ENCODE peak calls at places on chromosomes 11 and 22, in six cellular contexts. S is choroid plexus epithelial cell, I is spleen, K is fibroblast of the aortic adventitia, Q is A549, L is PC-3. E is an unnamed sample.

GRCh38 chr11:61974766-61975631 is 7.6 kb upstream of the FTH1 start:
- DNase-seq in S (no peak), I (peak; percentile 40), K (peak; percentile 50), Q (no peak), L (peak; percentile 66), E (no peak)

GRCh38 chr11:28835790-28836189 is 727.6 kb downstream of the METTL15 start:
- DNase-seq in S (peak; percentile 68), I (no peak), K (peak; percentile 68), Q (no peak), L (peak; percentile 32), E (peak; percentile 86)

GRCh38 chr11:3037041-3037944 is 19.9 kb downstream of the CARS1 start:
- DNase-seq in S (peak; percentile 81), I (peak; percentile 86), K (peak; percentile 65), Q (peak; percentile 76), L (peak; percentile 77), E (no peak)

GRCh38 chr11:102421262-102421661 is 31.3 kb downstream of the TMEM123 start:
- DNase-seq in S (no peak), I (no peak), K (no peak), Q (no peak), L (no peak), E (no peak)

GRCh38 chr11:132424433-132424832 is 1054.0 kb downstream of the NTM start:
- DNase-seq in S (peak; percentile 26), I (no peak), K (no peak), Q (no peak), L (no peak), E (no peak)

GRCh38 chr11:74255741-74256369 is 55.6 kb downstream of the P4HA3 start:
- DNase-seq in S (peak; percentile 84), I (no peak), K (peak; percentile 78), Q (peak; percentile 74), L (peak; percentile 87), E (no peak)

GRCh38 chr11:46674463-46675287 is 25.7 kb downstream of the ARHGAP1 start:
- DNase-seq in S (peak; percentile 79), I (peak; percentile 78), K (peak; percentile 47), Q (no peak), L (no peak), E (no peak)

GRCh38 chr11:76201672-76202412 is 4.5 kb downstream of the WNT11 start:
- DNase-seq in S (no peak), I (no peak), K (no peak), Q (no peak), L (peak; percentile 8), E (no peak)

GRCh38 chr22:41274856-41275255 is 11.1 kb downstream of the RANGAP1 start:
- DNase-seq in S (no peak), I (no peak), K (no peak), Q (no peak), L (no peak), E (no peak)

GRCh38 chr11:76801736-76802135 is 18.6 kb downstream of the TSKU start:
- DNase-seq in S (no peak), I (no peak), K (no peak), Q (no peak), L (peak; percentile 19), E (no peak)

GRCh38 chr11:61418136-61418535 is 11.6 kb downstream of the CPSF7 start:
- DNase-seq in S (no peak), I (no peak), K (no peak), Q (no peak), L (peak; percentile 37), E (peak; percentile 41)

GRCh38 chr22:33007485-33007884 is 50.7 kb downstream of the SYN3 start:
- DNase-seq in S (no peak), I (no peak), K (no peak), Q (no peak), L (no peak), E (no peak)

GRCh38 chr11:64103377-64103985 is 62.4 kb downstream of the MACROD1 start:
- DNase-seq in S (no peak), I (no peak), K (no peak), Q (no peak), L (no peak), E (no peak)

GRCh38 chr22:42294034-42294985 is 23.9 kb upstream of the TCF20 start:
- DNase-seq in S (peak; percentile 67), I (no peak), K (peak; percentile 48), Q (no peak), L (peak; percentile 23), E (no peak)

GRCh38 chr11:117099681-117100080 is 1.5 kb upstream of the SIK3 start:
- DNase-seq in S (no peak), I (no peak), K (no peak), Q (no peak), L (no peak), E (no peak)

GRCh38 chr22:29636751-29637150 is 33.3 kb downstream of the NF2 start:
- DNase-seq in S (no peak), I (no peak), K (no peak), Q (no peak), L (no peak), E (no peak)

GRCh38 chr11:102399189-102399588 is 52.2 kb downstream of the BIRC2 start:
- DNase-seq in S (no peak), I (no peak), K (no peak), Q (no peak), L (no peak), E (no peak)

GRCh38 chr22:47850644-47851151 is 1088.2 kb downstream of the TBC1D22A start:
- DNase-seq in S (no peak), I (no peak), K (no peak), Q (no peak), L (peak; percentile 38), E (no peak)

GRCh38 chr22:36619797-36620390 is 83.7 kb downstream of the CACNG2 start:
- DNase-seq in S (no peak), I (no peak), K (no peak), Q (no peak), L (peak; percentile 37), E (no peak)

GRCh38 chr22:38311331-38311635 is 6.0 kb downstream of the CSNK1E start:
- DNase-seq in S (no peak), I (no peak), K (peak; percentile 23), Q (no peak), L (no peak), E (no peak)

DNA sequence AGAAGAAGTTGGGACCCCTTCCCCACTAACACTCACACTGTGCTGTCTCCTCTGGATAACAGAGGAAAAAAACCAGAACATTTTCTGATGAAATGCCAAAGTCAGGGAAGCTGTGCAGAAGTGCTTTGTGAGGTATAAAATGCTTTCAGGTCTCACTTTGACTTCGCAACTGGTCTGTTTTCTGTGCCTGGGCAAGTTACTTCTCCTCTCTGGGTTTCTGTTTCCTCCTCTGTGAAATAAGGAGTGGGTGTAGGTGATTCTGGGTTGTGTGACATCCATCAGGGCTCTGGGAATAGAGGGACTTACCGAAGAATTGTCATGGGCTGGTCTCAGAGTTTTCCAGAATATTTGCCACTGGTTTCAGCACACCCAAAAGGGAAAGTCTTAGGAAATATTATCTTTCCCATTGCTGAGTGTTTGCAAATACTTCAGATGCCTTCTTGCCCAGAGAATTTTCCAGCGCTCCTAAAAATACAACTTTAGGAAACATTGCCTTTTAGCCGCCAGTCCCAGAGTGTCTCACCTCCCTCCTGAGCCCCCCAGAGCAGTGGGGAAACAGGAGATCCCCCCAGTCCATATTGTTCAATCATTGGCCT is 118.5 kb downstream of the KIAA1671 start:
- DNase-seq in S (no peak), I (no peak), K (peak; percentile 13), Q (no peak), L (no peak), E (no peak)
- H3K4me3 ChIP-seq in S (no peak overlapping the region), I (peak overlapping the region; percentile 57), K (no peak overlapping the region), Q (no peak overlapping the region), L (no peak overlapping the region), E (no peak overlapping the region)

GRCh38 chr11:59918494-59918893 is 19.7 kb upstream of the OOSP1 start:
- DNase-seq in S (peak; percentile 29), I (no peak), K (peak; percentile 29), Q (no peak), L (peak; percentile 31), E (no peak)

GRCh38 chr11:59923813-59924212 is 14.4 kb upstream of the OOSP1 start:
- DNase-seq in S (peak; percentile 3), I (no peak), K (peak; percentile 1), Q (no peak), L (no peak), E (no peak)

DNA sequence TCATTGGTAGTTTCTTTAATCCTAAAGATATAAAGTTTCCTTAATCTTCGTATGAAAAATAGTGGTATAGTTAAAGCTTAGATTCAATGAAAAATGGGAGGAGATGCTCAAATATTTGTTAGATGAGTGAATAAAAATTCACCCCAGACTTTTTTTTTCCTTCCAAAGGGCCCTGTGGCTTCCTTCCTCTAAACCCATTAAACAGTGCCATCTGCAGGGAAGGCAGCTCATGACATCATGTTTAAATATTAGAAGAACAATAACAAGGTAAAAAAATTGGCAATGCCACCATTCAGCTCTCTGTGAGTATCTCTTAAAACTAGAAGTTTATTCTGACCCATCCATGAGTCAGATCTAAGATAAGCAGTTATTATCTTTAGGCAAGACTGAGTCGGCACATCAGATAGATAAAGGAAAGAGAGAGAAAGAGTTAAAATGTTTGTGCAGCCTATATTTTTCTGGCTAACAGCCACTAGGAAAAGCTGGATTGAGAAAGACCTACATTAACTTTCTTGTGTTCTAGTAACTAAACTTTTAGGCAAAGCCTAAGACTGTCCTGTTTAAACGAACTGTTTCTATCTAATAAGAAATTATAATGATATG is 19.1 kb upstream of the OOSP1 start:
- DNase-seq in S (peak; percentile 65), I (no peak), K (peak; percentile 45), Q (peak; percentile 15), L (peak; percentile 91), E (no peak)
- TF ChIP-seq CTCF in S (peak; percentile 65), I (peak; percentile 24), K (peak; percentile 38), Q (peak; percentile 45), L (peak; percentile 92), E (peak; percentile 77)

GRCh38 chr11:19968860-19969259 is 191.4 kb downstream of the DBX1 start:
- DNase-seq in S (no peak), I (no peak), K (no peak), Q (no peak), L (no peak), E (no peak)

GRCh38 chr11:19966927-19967326 is 193.3 kb downstream of the DBX1 start:
- DNase-seq in S (no peak), I (no peak), K (no peak), Q (no peak), L (no peak), E (no peak)

GRCh38 chr11:19966435-19966834 is 193.8 kb downstream of the DBX1 start:
- DNase-seq in S (no peak), I (no peak), K (no peak), Q (no peak), L (no peak), E (no peak)

GRCh38 chr11:19970944-19971343 is 189.3 kb downstream of the DBX1 start:
- DNase-seq in S (no peak), I (no peak), K (no peak), Q (no peak), L (no peak), E (no peak)

DNA sequence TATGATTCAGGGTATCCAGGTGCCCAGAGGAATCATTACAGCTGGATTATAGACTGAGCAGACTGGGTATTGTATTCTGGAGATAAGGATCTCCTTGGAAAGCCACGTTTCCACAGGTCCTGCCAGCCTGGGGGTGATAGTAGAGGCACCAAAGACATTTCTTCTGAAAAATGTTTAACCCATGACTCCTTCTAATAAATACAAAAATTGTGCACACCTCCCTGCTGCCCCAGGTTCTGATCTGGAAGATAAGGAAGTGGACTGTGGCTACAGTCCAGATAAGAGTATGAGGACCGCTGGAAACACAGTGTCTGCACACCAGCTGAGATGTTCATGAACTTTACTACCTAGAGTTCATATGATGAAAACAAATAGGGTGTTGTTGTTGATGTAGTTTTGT is 192.5 kb downstream of the DBX1 start:
- DNase-seq in S (no peak), I (no peak), K (no peak), Q (no peak), L (peak; percentile 10), E (no peak)
- H3K4me3 ChIP-seq in S (no peak overlapping the region), I (no peak overlapping the region), K (no peak overlapping the region), Q (no peak overlapping the region), L (no peak overlapping the region), E (no peak overlapping the region)

GRCh38 chr11:59602432-59602831 is 13.1 kb downstream of the OSBP start:
- DNase-seq in S (no peak), I (no peak), K (no peak), Q (no peak), L (no peak), E (no peak)
- TF ChIP-seq CTCF in S (no peak), I (no peak), K (no peak), Q (no peak), L (no peak), E (no peak)

E was measured in epithelial cell of proximal tubule.